ENCODE peak calls at places on chromosomes 4 and X, in four cellular contexts. X, S, B and Y are unnamed samples.

GRCh38 chr4:41214158-41215146 is at the start of gene APBB2:
- DNase-seq in X (peak; percentile 95), S (no peak), B (peak; percentile 95), Y (peak; percentile 87)

GRCh38 chr4:147530153-147530552 is 49.3 kb downstream of the EDNRA start:
- DNase-seq in X (no peak), S (no peak), B (no peak), Y (no peak)

GRCh38 chrX:24672701-24673190 is 21.0 kb upstream of the POLA1 start:
- DNase-seq in X (no peak), S (no peak), B (no peak), Y (no peak)

GRCh38 chr4:114378306-114378903 is 220.2 kb upstream of the UGT8 start:
- DNase-seq in X (peak; percentile 22), S (no peak), B (no peak), Y (no peak)

GRCh38 chr4:183633476-183634058 is 25.4 kb downstream of the RWDD4 start:
- DNase-seq in X (no peak), S (no peak), B (no peak), Y (no peak)

GRCh38 chr4:70915874-70916559 is 13.8 kb downstream of the MOB1B start:
- DNase-seq in X (no peak), S (no peak), B (no peak), Y (no peak)

GRCh38 chrX:7574325-7574724 is 268.6 kb upstream of the VCX start:
- DNase-seq in X (no peak), S (no peak), B (no peak), Y (no peak)

GRCh38 chr4:33150139-33150538 is 2430.0 kb downstream of the PCDH7 start:
- DNase-seq in X (no peak), S (no peak), B (no peak), Y (no peak)

GRCh38 chrX:130887392-130887791 is 15.6 kb downstream of the ENOX2 start:
- DNase-seq in X (no peak), S (no peak), B (no peak), Y (no peak)

GRCh38 chr4:14877246-14878220 is 124.7 kb upstream of the CPEB2 start:
- DNase-seq in X (no peak), S (no peak), B (no peak), Y (no peak)

GRCh38 chrX:6803607-6804006 is 268.7 kb upstream of the VCX3A start:
- DNase-seq in X (no peak), S (no peak), B (no peak), Y (no peak)

GRCh38 chr4:86338989-86339388 is 20.9 kb downstream of the MAPK10 start:
- DNase-seq in X (no peak), S (no peak), B (no peak), Y (no peak)

GRCh38 chr4:39181520-39181904 is 817 bp upstream of the WDR19 start:
- DNase-seq in X (no peak), S (no peak), B (no peak), Y (no peak)

GRCh38 chrX:23381688-23382087 is 47.0 kb downstream of the PTCHD1 start:
- DNase-seq in X (no peak), S (no peak), B (no peak), Y (no peak)

GRCh38 chrX:11416600-11416999 is 123.4 kb downstream of the AMELX start:
- DNase-seq in X (peak; percentile 78), S (no peak), B (no peak), Y (no peak)

GRCh38 chr4:28842271-28842670 is 1877.9 kb upstream of the PCDH7 start:
- DNase-seq in X (no peak), S (no peak), B (no peak), Y (no peak)
- TF ChIP-seq CTCF in X (no peak), S (no peak), B (no peak), Y (no peak)

GRCh38 chrX:12999422-12999821 is 24.5 kb downstream of the TMSB4X start:
- DNase-seq in X (no peak), S (no peak), B (no peak), Y (no peak)
- TF ChIP-seq POLR2A in X (no peak), S (no peak), B (no peak), Y (no peak)

GRCh38 chr4:87410157-87410556 is 12.2 kb upstream of the NUDT9 start:
- DNase-seq in X (no peak), S (no peak), B (no peak), Y (no peak)

GRCh38 chr4:87405421-87405820 is 14.4 kb upstream of the HSD17B11 start:
- DNase-seq in X (no peak), S (no peak), B (no peak), Y (no peak)

GRCh38 chr4:87406462-87406861 is 15.5 kb upstream of the HSD17B11 start:
- DNase-seq in X (no peak), S (no peak), B (no peak), Y (no peak)

GRCh38 chr4:87410669-87411068 is 11.7 kb upstream of the NUDT9 start:
- DNase-seq in X (no peak), S (no peak), B (no peak), Y (no peak)

GRCh38 chr4:87409420-87409939 is 12.9 kb upstream of the NUDT9 start:
- DNase-seq in X (no peak), S (no peak), B (no peak), Y (no peak)
- TF ChIP-seq POLR2AphosphoS5 in X (peak; percentile 50), S (no peak), B (peak; percentile 82), Y (no peak)

GRCh38 chr4:159374749-159375535 is 272.1 kb downstream of the RAPGEF2 start:
- DNase-seq in X (no peak), S (no peak), B (no peak), Y (no peak)

GRCh38 chr4:159383569-159383934 is 280.7 kb downstream of the RAPGEF2 start:
- DNase-seq in X (no peak), S (no peak), B (no peak), Y (no peak)

GRCh38 chr4:159376289-159376688 is 273.4 kb downstream of the RAPGEF2 start:
- DNase-seq in X (no peak), S (no peak), B (no peak), Y (no peak)

GRCh38 chr4:159382875-159383568 is 280.1 kb downstream of the RAPGEF2 start:
- DNase-seq in X (no peak), S (no peak), B (no peak), Y (no peak)

GRCh38 chr4:159378056-159378616 is 275.3 kb downstream of the RAPGEF2 start:
- DNase-seq in X (no peak), S (no peak), B (no peak), Y (no peak)
- TF ChIP-seq CTCF in X (no peak), S (no peak), B (no peak), Y (no peak)

GRCh38 chrX:153414838-153415552 is 3.7 kb downstream of the ZFP92 start:
- DNase-seq in X (no peak), S (no peak), B (no peak), Y (peak; percentile 66)
- TF ChIP-seq POLR2A in X (no peak), S (no peak), B (no peak), Y (no peak)

GRCh38 chr4:174217273-174218126 is 66.0 kb downstream of the FBXO8 start:
- DNase-seq in X (no peak), S (no peak), B (no peak), Y (no peak)

GRCh38 chr4:174215055-174215454 is 68.4 kb downstream of the FBXO8 start:
- DNase-seq in X (no peak), S (no peak), B (no peak), Y (no peak)

GRCh38 chr4:174216935-174217272 is 66.6 kb downstream of the FBXO8 start:
- DNase-seq in X (no peak), S (no peak), B (no peak), Y (no peak)

GRCh38 chr4:174214102-174214878 is 69.2 kb downstream of the FBXO8 start:
- DNase-seq in X (no peak), S (no peak), B (no peak), Y (no peak)

DNA sequence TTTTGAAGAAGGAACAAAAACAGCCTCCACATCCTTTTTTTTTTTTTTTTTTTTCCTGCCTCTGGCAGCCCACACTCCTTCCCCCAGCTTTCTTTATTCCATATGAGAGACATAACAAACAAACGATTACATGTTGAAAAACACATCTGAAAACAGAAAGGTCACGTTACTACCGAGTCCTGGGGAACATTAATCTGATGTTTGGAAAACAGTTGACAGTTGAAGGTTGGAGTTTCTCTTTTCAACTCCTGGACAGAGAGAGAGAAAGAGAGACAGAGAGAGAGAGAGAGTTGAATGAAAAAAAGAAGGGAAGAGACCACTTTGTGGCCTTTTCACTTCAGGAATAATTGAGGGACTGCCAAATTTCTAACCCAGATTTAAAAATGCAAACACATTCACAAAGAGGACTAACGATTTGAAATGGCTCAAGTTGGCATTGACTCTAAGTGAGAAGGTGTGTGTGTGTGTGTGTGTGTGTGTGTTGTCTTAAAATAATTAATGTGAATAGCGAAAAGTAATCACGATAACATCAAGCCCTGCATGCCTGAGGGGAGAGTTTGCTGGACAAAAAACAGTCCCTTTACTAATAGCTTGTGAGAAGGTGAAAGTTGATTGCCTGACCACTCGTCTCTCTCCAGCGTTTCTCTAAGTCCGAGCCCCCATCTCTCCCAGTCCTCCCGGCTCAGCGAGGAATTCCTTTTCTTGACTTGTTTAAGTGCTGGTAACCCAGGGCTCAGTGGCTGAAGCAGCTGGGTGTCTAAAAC is 67.3 kb downstream of the FBXO8 start:
- DNase-seq in X (no peak), S (no peak), B (no peak), Y (no peak)
- TF ChIP-seq POLR2AphosphoS5 in X (no peak), S (no peak), B (no peak), Y (no peak)

GRCh38 chr4:152935138-152935537 is 985 bp upstream of the FHDC1 start:
- DNase-seq in X (no peak), S (no peak), B (peak; percentile 66), Y (no peak)
- TF ChIP-seq CTCF in X (no peak), S (no peak), B (no peak), Y (no peak)

GRCh38 chr4:99148545-99148944 is 4.4 kb upstream of the ADH4 start:
- DNase-seq in X (no peak), S (no peak), B (no peak), Y (no peak)

GRCh38 chr4:99149620-99150019 is 5.5 kb upstream of the ADH4 start:
- DNase-seq in X (no peak), S (no peak), B (no peak), Y (no peak)

GRCh38 chr4:99144070-99144469 is at the start of gene ADH4:
- DNase-seq in X (no peak), S (no peak), B (peak; percentile 19), Y (no peak)
- TF ChIP-seq POLR2A in X (no peak), S (no peak), B (no peak), Y (no peak)